ENCODE peak calls at places on chromosomes 2 and 18, in four cellular contexts. M is IMR-90, E is lower lobe of right lung, T is Peyer's patch. Z is an unnamed sample.

GRCh38 chr2:160747771-160748170 is 254.2 kb upstream of the RBMS1 start:
- DNase-seq in M (peak; percentile 62), E (no peak), T (no peak), Z (peak; percentile 61)

GRCh38 chr2:113078350-113078839 is 10.6 kb downstream of the IL1F10 start:
- DNase-seq in M (no peak), E (no peak), T (no peak), Z (peak; percentile 98)

GRCh38 chr2:226902041-226902972 is 66.5 kb downstream of the RHBDD1 start:
- DNase-seq in M (no peak), E (no peak), T (no peak), Z (no peak)

GRCh38 chr2:200486529-200486928 is 23.3 kb downstream of the KCTD18 start:
- DNase-seq in M (peak; percentile 51), E (no peak), T (no peak), Z (peak; percentile 64)

GRCh38 chr2:127589876-127590275 is 54.4 kb downstream of the MYO7B start:
- DNase-seq in M (no peak), E (no peak), T (peak; percentile 9), Z (no peak)

GRCh38 chr18:23721711-23722479 is 32.6 kb downstream of the LAMA3 start:
- DNase-seq in M (peak; percentile 54), E (no peak), T (no peak), Z (no peak)

GRCh38 chr2:120684691-120685402 is 50.8 kb upstream of the GLI2 start:
- DNase-seq in M (peak; percentile 72), E (no peak), T (no peak), Z (no peak)

GRCh38 chr2:58202409-58202808 is 38.7 kb downstream of the FANCL start:
- DNase-seq in M (no peak), E (no peak), T (no peak), Z (no peak)

GRCh38 chr2:11784310-11784709 is 37.9 kb downstream of the LPIN1 start:
- DNase-seq in M (no peak), E (no peak), T (no peak), Z (no peak)

GRCh38 chr18:78671551-78671950 is 308.1 kb upstream of the SALL3 start:
- DNase-seq in M (no peak), E (no peak), T (no peak), Z (no peak)

GRCh38 chr2:26670171-26670570 is 22.4 kb upstream of the KCNK3 start:
- DNase-seq in M (peak; percentile 56), E (no peak), T (no peak), Z (no peak)

GRCh38 chr2:72926368-72926767 is 9.0 kb downstream of the EMX1 start:
- DNase-seq in M (no peak), E (no peak), T (peak; percentile 3), Z (no peak)

GRCh38 chr18:7458873-7459272 is 108.2 kb upstream of the PTPRM start:
- DNase-seq in M (no peak), E (no peak), T (no peak), Z (no peak)

GRCh38 chr2:195666113-195666712 is 9.2 kb downstream of the SLC39A10 start:
- DNase-seq in M (no peak), E (no peak), T (no peak), Z (no peak)

GRCh38 chr2:25615920-25616319 is 57.5 kb downstream of the DTNB start:
- DNase-seq in M (no peak), E (no peak), T (no peak), Z (no peak)

GRCh38 chr18:28735731-28736130 is 558.8 kb upstream of the CDH2 start:
- DNase-seq in M (peak; percentile 89), E (no peak), T (no peak), Z (peak; percentile 66)

GRCh38 chr2:29219374-29219773 is 104.2 kb downstream of the CLIP4 start:
- DNase-seq in M (no peak), E (no peak), T (no peak), Z (no peak)

GRCh38 chr2:127194447-127194846 is 25.7 kb downstream of the CYP27C1 start:
- DNase-seq in M (no peak), E (no peak), T (no peak), Z (no peak)

GRCh38 chr18:50011813-50012445 is 183.0 kb downstream of the MYO5B start:
- DNase-seq in M (peak; percentile 75), E (no peak), T (no peak), Z (no peak)

GRCh38 chr2:215514516-215514915 is 78.6 kb upstream of the FN1 start:
- DNase-seq in M (no peak), E (peak; percentile 32), T (no peak), Z (no peak)

GRCh38 chr2:187552959-187553681 is 1.1 kb downstream of the TFPI start:
- DNase-seq in M (peak; percentile 91), E (no peak), T (no peak), Z (peak; percentile 54)

GRCh38 chr2:55490554-55490953 is 29.0 kb upstream of the CFAP36 start:
- DNase-seq in M (peak; percentile 82), E (no peak), T (no peak), Z (peak; percentile 57)

GRCh38 chr2:76544901-76545300 is 834.2 kb upstream of the GCFC2 start:
- DNase-seq in M (no peak), E (no peak), T (no peak), Z (no peak)

GRCh38 chr18:23716516-23716915 is 27.3 kb downstream of the LAMA3 start:
- DNase-seq in M (peak; percentile 88), E (no peak), T (no peak), Z (peak; percentile 79)

GRCh38 chr18:8341481-8342230 is 267.6 kb upstream of the RAB12 start:
- DNase-seq in M (peak; percentile 75), E (no peak), T (no peak), Z (no peak)

GRCh38 chr2:98560256-98560771 is 48.0 kb downstream of the COA5 start:
- DNase-seq in M (peak; percentile 96), E (no peak), T (no peak), Z (peak; percentile 28)

GRCh38 chr2:196983934-196984333 is 57.4 kb upstream of the PGAP1 start:
- DNase-seq in M (peak; percentile 60), E (no peak), T (no peak), Z (no peak)

GRCh38 chr2:200121931-200122330 is 166.5 kb downstream of the MAIP1 start:
- DNase-seq in M (peak; percentile 69), E (no peak), T (no peak), Z (no peak)

GRCh38 chr18:79928563-79928960 is 22.9 kb downstream of the SLC66A2 start:
- DNase-seq in M (no peak), E (peak; percentile 12), T (no peak), Z (no peak)

GRCh38 chr2:219296631-219297391 is 12.4 kb downstream of the PTPRN start:
- DNase-seq in M (no peak), E (no peak), T (no peak), Z (no peak)

GRCh38 chr2:48249631-48250473 is 280.1 kb upstream of the STON1 start:
- DNase-seq in M (peak; percentile 64), E (no peak), T (no peak), Z (no peak)

GRCh38 chr18:31719363-31720006 is 35.1 kb upstream of the B4GALT6 start:
- DNase-seq in M (no peak), E (no peak), T (no peak), Z (no peak)

GRCh38 chr2:82340578-82341053 is 2036.1 kb upstream of the LRRTM1 start:
- DNase-seq in M (no peak), E (no peak), T (no peak), Z (no peak)

GRCh38 chr2:68255736-68256450 is 3.6 kb upstream of the PPP3R1 start:
- DNase-seq in M (peak; percentile 83), E (no peak), T (no peak), Z (peak; percentile 71)

GRCh38 chr2:42965910-42966309 is 173.5 kb upstream of the HAAO start:
- DNase-seq in M (no peak), E (no peak), T (no peak), Z (no peak)

GRCh38 chr2:42965196-42965595 is 172.8 kb upstream of the HAAO start:
- DNase-seq in M (no peak), E (no peak), T (no peak), Z (no peak)

GRCh38 chr2:42962521-42962953 is 170.2 kb upstream of the HAAO start:
- DNase-seq in M (peak; percentile 39), E (no peak), T (no peak), Z (no peak)

GRCh38 chr2:42963452-42964068 is 171.2 kb upstream of the HAAO start:
- DNase-seq in M (no peak), E (no peak), T (no peak), Z (no peak)

GRCh38 chr2:42964444-42965081 is 172.2 kb upstream of the HAAO start:
- DNase-seq in M (peak; percentile 98), E (peak; percentile 65), T (no peak), Z (no peak)
- H3K4me1 ChIP-seq in M (peaks cover 44% of the 10 kb centered on the region), E (peaks cover 48% of the 10 kb centered on the region), T (peaks cover 29% of the 10 kb centered on the region), Z (peaks cover 4% of the 10 kb centered on the region)

GRCh38 chr2:224689539-224689938 is 26.6 kb downstream of the CCDC195 start:
- DNase-seq in M (no peak), E (no peak), T (no peak), Z (no peak)

GRCh38 chr2:224685120-224685519 is 31.0 kb downstream of the CCDC195 start:
- DNase-seq in M (no peak), E (no peak), T (no peak), Z (no peak)

GRCh38 chr2:224690868-224691267 is 25.3 kb downstream of the CCDC195 start:
- DNase-seq in M (no peak), E (no peak), T (no peak), Z (no peak)

GRCh38 chr2:224688996-224689395 is 27.2 kb downstream of the CCDC195 start:
- DNase-seq in M (no peak), E (no peak), T (no peak), Z (no peak)

DNA sequence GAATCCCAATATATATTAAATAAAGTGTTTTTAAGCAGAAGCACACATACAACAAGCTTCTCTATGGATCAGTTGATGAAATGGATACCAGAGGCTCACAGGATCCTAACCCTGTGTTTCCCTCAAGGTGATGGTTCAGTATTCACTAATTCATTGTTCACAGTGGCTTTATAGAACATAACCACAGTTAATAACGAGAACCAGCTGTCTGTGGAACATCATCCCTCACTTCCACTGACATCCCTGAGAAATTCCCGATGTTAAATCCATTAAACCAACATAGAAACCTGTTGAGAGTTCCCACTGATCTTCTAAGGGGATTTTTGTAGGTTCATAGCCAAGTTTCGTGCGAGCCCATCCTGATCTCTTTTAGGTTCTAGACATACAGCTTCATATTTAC is 29.0 kb downstream of the CCDC195 start:
- DNase-seq in M (no peak), E (no peak), T (no peak), Z (no peak)
- H3K4me1 ChIP-seq in M (no peaks in the 10 kb centered on the region), E (no peaks in the 10 kb centered on the region), T (no peaks in the 10 kb centered on the region), Z (peaks cover 7% of the 10 kb centered on the region)

GRCh38 chr18:51038110-51038509 is 8.1 kb downstream of the SMAD4 start:
- DNase-seq in M (no peak), E (no peak), T (no peak), Z (no peak)
- H3K4me1 ChIP-seq in M (peaks cover 6% of the 10 kb centered on the region), E (peaks cover 87% of the 10 kb centered on the region), T (peaks cover 71% of the 10 kb centered on the region), Z (peaks cover 7% of the 10 kb centered on the region)

GRCh38 chr2:85310330-85310729 is 17.5 kb downstream of the TGOLN2 start:
- DNase-seq in M (peak; percentile 10), E (no peak), T (no peak), Z (no peak)
- H3K4me1 ChIP-seq in M (peaks cover 25% of the 10 kb centered on the region), E (peaks cover 26% of the 10 kb centered on the region), T (peaks cover 39% of the 10 kb centered on the region), Z (peaks cover 6% of the 10 kb centered on the region)

GRCh38 chr2:43019025-43019367 is 207.4 kb downstream of the ZFP36L2 start:
- DNase-seq in M (no peak), E (no peak), T (no peak), Z (no peak)

GRCh38 chr2:43018179-43019024 is 208.0 kb downstream of the ZFP36L2 start:
- DNase-seq in M (peak; percentile 84), E (peak; percentile 93), T (peak; percentile 39), Z (no peak)

GRCh38 chr2:43020990-43021677 is 205.3 kb downstream of the ZFP36L2 start:
- DNase-seq in M (no peak), E (no peak), T (no peak), Z (peak; percentile 56)

GRCh38 chr2:43020296-43020695 is 206.1 kb downstream of the ZFP36L2 start:
- DNase-seq in M (no peak), E (no peak), T (no peak), Z (no peak)

GRCh38 chr2:43019536-43020183 is 206.7 kb downstream of the ZFP36L2 start:
- DNase-seq in M (no peak), E (no peak), T (no peak), Z (no peak)
- H3K4me1 ChIP-seq in M (peaks cover 11% of the 10 kb centered on the region), E (peaks cover 28% of the 10 kb centered on the region), T (peaks cover 9% of the 10 kb centered on the region), Z (peaks cover 11% of the 10 kb centered on the region)